ENCODE peak calls at places on chromosomes 12 and 14, in eight cellular contexts. R, Q, Z, M, E, S, G and N are unnamed samples. For H3K4me1, the result is how much of the 10 kb centered on the place peaks cover.

GRCh38 chr12:106139422-106140141 is 828 bp upstream of the NUAK1 start:
- DNase-seq in M (peak), Q (peak), E (peak), S (peak), Z (peak), R (peak), G (peak), N (peak)

GRCh38 chr14:76516884-76517283 is 140.9 kb downstream of the ESRRB start:
- DNase-seq in M (no peak), E (no peak), Z (no peak), G (no peak), R (no peak), S (no peak), Q (no peak), N (no peak)

GRCh38 chr12:24754690-24755638 is 193.9 kb downstream of the BCAT1 start:
- DNase-seq in Z (no peak), M (peak), G (peak), Q (no peak), S (no peak), R (no peak), E (peak), N (no peak)

GRCh38 chr14:67666733-67667132 is 7.7 kb downstream of the VTI1B start:
- DNase-seq in S (no peak), E (no peak), G (no peak), Z (no peak), R (no peak), Q (no peak), M (no peak), N (no peak)

GRCh38 chr12:111444314-111444705 is 38.6 kb downstream of the SH2B3 start:
- DNase-seq in E (no peak), S (no peak), M (peak), G (no peak), Q (no peak), R (no peak), Z (no peak), N (no peak)

GRCh38 chr12:96886998-96887677 is 19.9 kb upstream of the NEDD1 start:
- DNase-seq in R (no peak), G (no peak), E (no peak), M (peak), Q (no peak), S (no peak), Z (no peak), N (no peak)

GRCh38 chr14:98711453-98711852 is 560.5 kb downstream of the BCL11B start:
- DNase-seq in Q (no peak), G (no peak), S (no peak), R (no peak), E (no peak), M (no peak), Z (no peak), N (no peak)

GRCh38 chr14:67457782-67458181 is 30.7 kb downstream of the TMEM229B start:
- DNase-seq in G (no peak), Q (peak), R (peak), S (no peak), E (no peak), Z (no peak), M (peak), N (peak)

GRCh38 chr12:12099102-12099501 is 28.4 kb downstream of the BCL2L14 start:
- DNase-seq in S (no peak), M (no peak), R (no peak), Q (no peak), E (no peak), Z (no peak), G (no peak), N (no peak)

GRCh38 chr12:21666722-21667121 is 9.1 kb upstream of the LDHB start:
- DNase-seq in Q (no peak), Z (no peak), G (no peak), M (peak), S (peak), E (peak), R (no peak), N (no peak)

GRCh38 chr12:6333566-6333965 is 8.3 kb downstream of the TNFRSF1A start:
- DNase-seq in E (no peak), R (no peak), G (peak), Q (no peak), Z (no peak), M (peak), S (no peak), N (no peak)

GRCh38 chr14:20356422-20356821 is 13.0 kb downstream of the PARP2 start:
- DNase-seq in G (no peak), R (no peak), S (no peak), Z (no peak), Q (no peak), E (no peak), M (no peak), N (no peak)

GRCh38 chr12:27279836-27280235 is 35.8 kb downstream of the STK38L start:
- DNase-seq in Z (no peak), R (no peak), S (no peak), M (no peak), Q (no peak), E (no peak), G (no peak), N (no peak)

GRCh38 chr12:26017484-26018211 is 59.2 kb downstream of the RASSF8 start:
- DNase-seq in Z (no peak), R (no peak), M (no peak), E (peak), S (peak), G (no peak), Q (peak), N (no peak)

GRCh38 chr14:101554991-101555668 is 6.2 kb upstream of the DIO3 start:
- DNase-seq in R (no peak), M (no peak), G (no peak), Z (peak), E (peak), Q (no peak), S (no peak), N (no peak)

GRCh38 chr14:73715707-73716106 is 1.5 kb upstream of the PNMA1 start:
- DNase-seq in S (no peak), R (no peak), Q (no peak), Z (no peak), G (no peak), M (no peak), E (no peak), N (no peak)

GRCh38 chr12:89525002-89525823 is 617 bp upstream of the GALNT4 start:
- DNase-seq in E (peak), Z (peak), M (peak), R (no peak), G (peak), S (peak), Q (peak), N (peak)

GRCh38 chr12:4084631-4085030 is 188.9 kb upstream of the CCND2 start:
- DNase-seq in G (no peak), Q (no peak), E (no peak), M (no peak), Z (no peak), R (no peak), S (no peak), N (no peak)

GRCh38 chr14:50792058-50792477 is 38.9 kb downstream of the NIN start:
- DNase-seq in E (no peak), Z (no peak), Q (no peak), S (no peak), R (no peak), M (no peak), G (no peak), N (no peak)

GRCh38 chr14:64711039-64711438 is 6.8 kb downstream of the PLEKHG3 start:
- DNase-seq in E (no peak), G (peak), Q (no peak), R (peak), S (no peak), Z (no peak), M (no peak), N (no peak)

GRCh38 chr12:114998118-114998771 is 314.3 kb upstream of the TBX3 start:
- DNase-seq in G (no peak), R (no peak), Z (no peak), Q (no peak), S (no peak), E (no peak), M (no peak), N (no peak)

GRCh38 chr14:75832621-75833297 is 149.0 kb downstream of the TGFB3 start:
- DNase-seq in S (no peak), R (no peak), Q (no peak), E (no peak), M (peak), G (no peak), Z (no peak), N (no peak)

GRCh38 chr12:21509768-21510167 is 8.2 kb downstream of the GOLT1B start:
- DNase-seq in E (no peak), G (no peak), Z (no peak), M (no peak), R (no peak), Q (no peak), S (no peak), N (no peak)

GRCh38 chr12:121239704-121240420 is 29.9 kb downstream of the P2RX4 start:
- DNase-seq in Z (no peak), G (no peak), Q (no peak), S (no peak), M (no peak), E (no peak), R (no peak), N (no peak)

GRCh38 chr12:93154753-93155475 is 222.8 kb upstream of the NUDT4 start:
- DNase-seq in E (peak), G (no peak), Q (no peak), S (no peak), R (no peak), Z (no peak), M (no peak), N (no peak)

GRCh38 chr12:130083002-130083401 is 79.3 kb upstream of the FZD10 start:
- DNase-seq in R (no peak), M (no peak), E (no peak), Z (no peak), S (no peak), Q (no peak), G (no peak), N (no peak)

GRCh38 chr14:41650802-41651201 is 44.1 kb downstream of the LRFN5 start:
- DNase-seq in S (no peak), E (no peak), G (no peak), R (no peak), Z (no peak), M (no peak), Q (no peak), N (no peak)

GRCh38 chr12:3332190-3332589 is 158.8 kb upstream of the PRMT8 start:
- DNase-seq in Q (no peak), Z (no peak), R (no peak), M (peak), E (no peak), G (no peak), S (no peak), N (no peak)

GRCh38 chr12:49098035-49098451 is 3.4 kb upstream of the DHH start:
- DNase-seq in G (no peak), S (peak), Z (peak), R (peak), E (peak), M (no peak), Q (peak), N (peak)

GRCh38 chr12:93451423-93452158 is 9.8 kb upstream of the UBE2N start:
- DNase-seq in S (no peak), M (no peak), Z (no peak), R (no peak), E (no peak), Q (no peak), G (no peak), N (no peak)

GRCh38 chr12:40162022-40162421 is 56.1 kb upstream of the SLC2A13 start:
- DNase-seq in R (no peak), G (no peak), M (no peak), Z (no peak), Q (no peak), E (no peak), S (no peak), N (no peak)

GRCh38 chr14:55274760-55275159 is 3.5 kb downstream of the FBXO34 start:
- DNase-seq in S (no peak), E (no peak), G (no peak), Z (no peak), R (no peak), M (peak), Q (no peak), N (no peak)

GRCh38 chr12:109736552-109737108 is 23.0 kb downstream of the FAM222A start:
- DNase-seq in Q (peak), Z (peak), S (peak), R (peak), M (peak), E (peak), G (peak), N (no peak)

GRCh38 chr14:70448633-70449032 is 3.3 kb upstream of the ADAM21 start:
- DNase-seq in S (peak), M (no peak), Z (peak), G (no peak), Q (no peak), E (peak), R (no peak), N (no peak)

GRCh38 chr14:21039585-21040369 is 2.4 kb upstream of the RNASE7 start:
- DNase-seq in M (peak), E (peak), S (peak), G (no peak), R (peak), Q (peak), Z (no peak), N (peak)

GRCh38 chr12:32083489-32083888 is 23.2 kb upstream of the BICD1 start:
- DNase-seq in Z (no peak), M (peak), E (no peak), R (no peak), Q (no peak), S (no peak), G (no peak), N (no peak)

GRCh38 chr14:102949801-102950451 is 27.5 kb downstream of the AMN start:
- DNase-seq in S (no peak), E (no peak), Z (peak), Q (no peak), G (peak), R (peak), M (no peak), N (no peak)

GRCh38 chr14:77593501-77593911 is 22.9 kb downstream of the SPTLC2 start:
- DNase-seq in G (no peak), M (peak), Z (no peak), S (no peak), E (no peak), R (no peak), Q (no peak), N (no peak)

GRCh38 chr14:60971271-60971670 is 9.6 kb downstream of the TRMT5 start:
- DNase-seq in G (no peak), S (no peak), R (no peak), E (no peak), Q (no peak), Z (no peak), M (no peak), N (no peak)

DNA sequence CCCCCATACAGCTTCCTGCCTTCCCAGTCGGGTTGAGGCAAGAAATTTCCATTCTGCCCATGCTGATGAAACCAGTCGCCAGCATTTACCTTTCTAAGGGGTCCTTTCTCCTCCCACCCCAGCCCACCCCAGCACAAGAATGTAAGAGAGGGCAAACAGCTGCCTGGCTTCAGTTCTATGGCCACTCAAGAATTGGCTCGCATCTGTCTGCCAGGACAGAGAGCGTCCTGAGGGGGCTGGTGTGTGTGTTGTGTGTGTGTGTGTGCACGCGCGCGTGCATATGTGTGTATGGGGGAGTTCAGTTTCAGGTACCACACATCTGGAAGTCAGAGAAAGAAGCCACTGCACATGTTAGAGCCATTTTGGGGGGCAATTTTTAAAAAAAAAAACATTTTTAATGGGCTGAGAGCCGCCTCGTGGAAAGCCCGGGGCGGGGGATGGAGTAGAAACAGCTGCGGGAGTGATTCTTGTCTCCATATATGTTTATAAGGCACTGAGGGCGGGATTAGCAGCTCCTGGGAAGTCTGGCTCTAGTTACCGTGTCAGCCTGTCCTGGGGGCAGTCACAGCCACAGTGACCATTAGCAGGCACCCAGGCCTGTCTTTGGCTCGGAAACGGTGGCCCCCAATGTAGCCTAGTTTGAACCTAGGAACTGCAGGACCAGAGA is at the start of gene WNT5B:
- DNase-seq in Z (no peak), E (no peak), S (no peak), G (no peak), M (no peak), R (no peak), Q (peak), N (no peak)
- H3K4me3 ChIP-seq in Z (peak), E (peak), S (peak), G (peak), M (peak), R (peak), Q (peak), N (peak)

DNA sequence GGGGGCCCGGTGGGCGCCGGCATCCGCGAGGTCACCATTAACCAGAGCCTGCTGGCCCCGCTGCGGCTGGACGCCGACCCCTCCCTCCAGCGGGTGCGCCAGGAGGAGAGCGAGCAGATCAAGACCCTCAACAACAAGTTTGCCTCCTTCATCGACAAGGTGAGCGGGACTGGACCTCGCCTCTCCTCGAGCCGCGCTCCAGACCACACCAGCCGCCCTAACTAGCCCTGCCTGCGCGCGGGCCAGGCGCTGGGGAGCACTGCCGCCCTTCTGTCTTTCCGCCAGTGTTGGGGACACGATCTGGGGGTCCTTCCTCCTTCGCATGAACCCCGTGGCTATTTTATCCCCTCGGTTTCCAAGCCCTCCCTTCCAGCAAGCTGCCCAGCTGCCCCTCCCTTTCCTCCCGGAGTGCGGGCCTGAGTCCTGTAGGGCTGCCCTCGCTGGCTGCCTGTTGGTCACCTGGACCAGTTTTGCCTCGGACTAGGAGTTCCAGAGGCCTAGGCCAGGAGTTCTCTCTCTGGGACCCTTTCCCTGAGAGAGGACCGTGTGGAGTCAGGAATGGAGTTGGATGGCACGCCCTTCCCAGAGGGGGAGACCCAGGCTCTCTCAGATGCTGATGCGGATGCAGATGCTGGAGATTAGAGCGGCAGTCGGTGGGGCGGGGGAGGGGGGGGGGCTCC is 559 bp downstream of the KRT7 start:
- DNase-seq in G (peak), M (no peak), E (no peak), R (no peak), Q (peak), S (peak), Z (no peak), N (no peak)
- H3K4me1 ChIP-seq in G (half or more), M (half or more), E (half or more), R (under half), Q (under half), S (half or more), Z (under half), N (under half)

DNA sequence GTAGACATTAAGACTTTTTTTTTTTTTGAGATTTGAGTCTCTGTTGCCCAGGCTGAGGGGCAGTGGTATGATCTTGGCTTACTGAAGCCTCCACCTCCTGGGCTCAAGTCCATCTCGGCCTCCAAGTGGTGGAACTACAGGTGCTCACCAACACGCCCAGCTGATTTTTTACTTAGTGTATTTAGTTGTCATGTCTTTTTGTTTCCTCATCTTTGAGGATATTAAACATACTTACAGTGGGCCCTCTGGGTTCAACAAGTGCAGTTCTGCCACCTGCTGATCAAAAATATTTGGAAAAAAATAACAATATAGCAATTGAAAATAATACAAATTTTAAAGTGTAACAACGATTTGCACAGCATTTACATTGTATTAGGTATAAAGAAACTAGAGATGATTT is 4.4 kb upstream of the B4GALNT1 start:
- DNase-seq in M (no peak), S (peak), Z (no peak), R (no peak), Q (no peak), G (no peak), E (no peak), N (no peak)
- TF ChIP-seq CTCF in M (no peak), S (peak), Z (no peak), R (no peak), Q (no peak), G (peak), E (no peak), N (no peak)

GRCh38 chr12:80912906-80913769 is 24.6 kb downstream of the LIN7A start:
- DNase-seq in R (no peak), M (no peak), G (no peak), S (no peak), E (no peak), Z (no peak), Q (no peak), N (no peak)
- H3K4me3 ChIP-seq in R (no peak), M (no peak), G (no peak), S (no peak), E (no peak), Z (no peak), Q (no peak), N (no peak)

GRCh38 chr14:65840786-65841185 is 428.3 kb downstream of the FUT8 start:
- DNase-seq in R (no peak), Q (no peak), M (no peak), G (no peak), Z (no peak), S (no peak), E (no peak), N (no peak)

GRCh38 chr14:65834812-65835211 is 422.3 kb downstream of the FUT8 start:
- DNase-seq in Q (peak), R (no peak), M (no peak), Z (no peak), G (no peak), E (no peak), S (no peak), N (no peak)

GRCh38 chr14:65838565-65838964 is 426.0 kb downstream of the FUT8 start:
- DNase-seq in S (no peak), G (no peak), Q (no peak), E (no peak), Z (no peak), R (no peak), M (no peak), N (no peak)

GRCh38 chr14:65835501-65835900 is 423.0 kb downstream of the FUT8 start:
- DNase-seq in R (no peak), Q (no peak), G (no peak), Z (no peak), M (no peak), S (no peak), E (no peak), N (no peak)

DNA sequence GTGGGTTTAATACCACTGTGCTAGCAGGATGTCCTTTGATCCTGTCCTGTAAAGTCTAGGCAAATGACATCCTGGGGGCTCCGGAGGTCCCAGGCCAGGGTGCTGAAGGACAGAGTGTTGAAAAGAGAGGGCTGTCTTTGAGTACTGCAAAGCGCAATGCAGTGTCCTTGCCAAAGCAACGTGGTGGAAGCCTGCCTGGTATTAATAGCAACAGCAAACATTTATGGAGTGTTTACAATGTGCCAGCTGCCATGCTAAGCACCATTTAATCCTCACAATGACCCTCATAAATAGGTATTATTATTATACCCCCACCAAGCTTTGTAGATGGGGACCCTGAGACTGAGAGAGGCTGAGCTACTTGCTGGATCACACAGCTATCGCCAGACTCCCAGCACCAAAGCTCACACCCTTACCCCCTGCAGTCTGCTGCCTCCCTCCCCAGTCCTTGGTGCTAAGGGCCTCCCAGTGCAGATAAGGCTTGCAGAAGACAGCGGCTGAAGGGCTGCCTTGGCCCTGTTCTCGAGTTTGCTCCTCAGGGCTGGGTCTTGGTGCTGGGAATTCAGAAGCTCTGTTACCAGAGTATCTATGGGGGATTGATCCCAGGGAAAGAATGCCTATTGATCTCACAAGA is 427.7 kb downstream of the FUT8 start:
- DNase-seq in Q (no peak), Z (no peak), E (no peak), S (no peak), R (no peak), M (no peak), G (no peak), N (no peak)
- H3K4me1 ChIP-seq in Q (under half), Z (under half), E (under half), S (under half), R (under half), M (under half), G (under half), N (under half)